ENCODE peak calls at places on chromosomes 4 and X, in six cellular contexts. One of them, this sample, is unnamed.

GRCh38 chr4:79467246-79467932 is 59.4 kb upstream of the GK2 start:
- DNase-seq in myocyte: no peak
- DNase-seq in transverse colon: no peak
- DNase-seq in immature natural killer cell: no peak
- DNase-seq in posterior cingulate gyrus: no peak
- DNase-seq in cardiac muscle cell: no peak
- DNase-seq in this sample: no peak

GRCh38 chr4:70559216-70559830 is 32.7 kb upstream of the AMBN start:
- DNase-seq in myocyte: peak; percentile 68
- DNase-seq in transverse colon: peak; percentile 28
- DNase-seq in immature natural killer cell: peak; percentile 17
- DNase-seq in posterior cingulate gyrus: no peak
- DNase-seq in cardiac muscle cell: peak; percentile 59
- DNase-seq in this sample: peak; percentile 51

GRCh38 chrX:96710031-96710430 is 25.4 kb downstream of the DIAPH2 start:
- DNase-seq in myocyte: no peak
- DNase-seq in transverse colon: no peak
- DNase-seq in immature natural killer cell: no peak
- DNase-seq in posterior cingulate gyrus: no peak
- DNase-seq in cardiac muscle cell: no peak
- DNase-seq in this sample: no peak

GRCh38 chr4:18292411-18292810 is 270.9 kb upstream of the LCORL start:
- DNase-seq in myocyte: no peak
- DNase-seq in transverse colon: no peak
- DNase-seq in immature natural killer cell: no peak
- DNase-seq in posterior cingulate gyrus: no peak
- DNase-seq in cardiac muscle cell: no peak
- DNase-seq in this sample: no peak

GRCh38 chr4:184237612-184238011 is 19.9 kb upstream of the ENPP6 start:
- DNase-seq in myocyte: no peak
- DNase-seq in transverse colon: no peak
- DNase-seq in immature natural killer cell: peak; percentile 5
- DNase-seq in posterior cingulate gyrus: no peak
- DNase-seq in cardiac muscle cell: no peak
- DNase-seq in this sample: no peak

GRCh38 chr4:99462875-99463464 is 27.8 kb upstream of the ADH7 start:
- DNase-seq in myocyte: peak; percentile 78
- DNase-seq in transverse colon: peak; percentile 63
- DNase-seq in immature natural killer cell: peak; percentile 40
- DNase-seq in posterior cingulate gyrus: peak; percentile 84
- DNase-seq in cardiac muscle cell: peak; percentile 76
- DNase-seq in this sample: peak; percentile 55

GRCh38 chr4:164540987-164541386 is 212.9 kb upstream of the SMIM31 start:
- DNase-seq in myocyte: no peak
- DNase-seq in transverse colon: no peak
- DNase-seq in immature natural killer cell: no peak
- DNase-seq in posterior cingulate gyrus: no peak
- DNase-seq in cardiac muscle cell: no peak
- DNase-seq in this sample: no peak

GRCh38 chr4:30600246-30600645 is 119.9 kb upstream of the PCDH7 start:
- DNase-seq in myocyte: no peak
- DNase-seq in transverse colon: no peak
- DNase-seq in immature natural killer cell: no peak
- DNase-seq in posterior cingulate gyrus: no peak
- DNase-seq in cardiac muscle cell: no peak
- DNase-seq in this sample: peak; percentile 11

GRCh38 chr4:139720806-139721205 is 55.2 kb downstream of the MGST2 start:
- DNase-seq in myocyte: no peak
- DNase-seq in transverse colon: no peak
- DNase-seq in immature natural killer cell: no peak
- DNase-seq in posterior cingulate gyrus: no peak
- DNase-seq in cardiac muscle cell: no peak
- DNase-seq in this sample: peak; percentile 35

GRCh38 chr4:3322059-3322550 is 29.3 kb downstream of the RGS12 start:
- DNase-seq in myocyte: no peak
- DNase-seq in transverse colon: no peak
- DNase-seq in immature natural killer cell: no peak
- DNase-seq in posterior cingulate gyrus: no peak
- DNase-seq in cardiac muscle cell: peak; percentile 72
- DNase-seq in this sample: peak; percentile 45

GRCh38 chrX:132001127-132001526 is 22.0 kb upstream of the STK26 start:
- DNase-seq in myocyte: no peak
- DNase-seq in transverse colon: no peak
- DNase-seq in immature natural killer cell: no peak
- DNase-seq in posterior cingulate gyrus: no peak
- DNase-seq in cardiac muscle cell: no peak
- DNase-seq in this sample: no peak

GRCh38 chr4:169270156-169270809 is 473 bp downstream of the SH3RF1 start:
- DNase-seq in myocyte: peak; percentile 65
- DNase-seq in transverse colon: peak; percentile 69
- DNase-seq in immature natural killer cell: peak; percentile 27
- DNase-seq in posterior cingulate gyrus: peak; percentile 87
- DNase-seq in cardiac muscle cell: peak; percentile 65
- DNase-seq in this sample: peak; percentile 63

GRCh38 chr4:146124023-146124680 is 51.4 kb upstream of the LSM6 start:
- DNase-seq in myocyte: no peak
- DNase-seq in transverse colon: no peak
- DNase-seq in immature natural killer cell: no peak
- DNase-seq in posterior cingulate gyrus: no peak
- DNase-seq in cardiac muscle cell: no peak
- DNase-seq in this sample: no peak

GRCh38 chrX:96689951-96690350 is 5.3 kb downstream of the DIAPH2 start:
- DNase-seq in myocyte: no peak
- DNase-seq in transverse colon: no peak
- DNase-seq in immature natural killer cell: no peak
- DNase-seq in posterior cingulate gyrus: no peak
- DNase-seq in cardiac muscle cell: no peak
- DNase-seq in this sample: no peak

GRCh38 chr4:3196670-3197359 is 52.1 kb upstream of the MSANTD1 start:
- DNase-seq in myocyte: no peak
- DNase-seq in transverse colon: no peak
- DNase-seq in immature natural killer cell: peak; percentile 35
- DNase-seq in posterior cingulate gyrus: no peak
- DNase-seq in cardiac muscle cell: no peak
- DNase-seq in this sample: no peak

GRCh38 chr4:66691101-66691500 is 854.2 kb downstream of the CENPC start:
- DNase-seq in myocyte: no peak
- DNase-seq in transverse colon: no peak
- DNase-seq in immature natural killer cell: no peak
- DNase-seq in posterior cingulate gyrus: no peak
- DNase-seq in cardiac muscle cell: no peak
- DNase-seq in this sample: no peak

GRCh38 chr4:94978904-94979303 is 221.1 kb downstream of the BMPR1B start:
- DNase-seq in myocyte: peak; percentile 53
- DNase-seq in transverse colon: no peak
- DNase-seq in immature natural killer cell: no peak
- DNase-seq in posterior cingulate gyrus: no peak
- DNase-seq in cardiac muscle cell: no peak
- DNase-seq in this sample: no peak

GRCh38 chr4:83011779-83012630 is 1.4 kb upstream of the LIN54 start:
- DNase-seq in myocyte: peak; percentile 28
- DNase-seq in transverse colon: peak; percentile 37
- DNase-seq in immature natural killer cell: no peak
- DNase-seq in posterior cingulate gyrus: peak; percentile 80
- DNase-seq in cardiac muscle cell: peak; percentile 59
- DNase-seq in this sample: peak; percentile 42

GRCh38 chr4:72136429-72136828 is 104.6 kb downstream of the NPFFR2 start:
- DNase-seq in myocyte: no peak
- DNase-seq in transverse colon: no peak
- DNase-seq in immature natural killer cell: no peak
- DNase-seq in posterior cingulate gyrus: no peak
- DNase-seq in cardiac muscle cell: peak; percentile 14
- DNase-seq in this sample: no peak

GRCh38 chr4:42633605-42634388 is 23.1 kb downstream of the ATP8A1 start:
- DNase-seq in myocyte: no peak
- DNase-seq in transverse colon: no peak
- DNase-seq in immature natural killer cell: no peak
- DNase-seq in posterior cingulate gyrus: no peak
- DNase-seq in cardiac muscle cell: no peak
- DNase-seq in this sample: no peak

GRCh38 chr4:101065935-101066485 is 281.3 kb downstream of the PPP3CA start:
- DNase-seq in myocyte: no peak
- DNase-seq in transverse colon: no peak
- DNase-seq in immature natural killer cell: no peak
- DNase-seq in posterior cingulate gyrus: no peak
- DNase-seq in cardiac muscle cell: no peak
- DNase-seq in this sample: no peak

GRCh38 chrX:148984238-148984637 is 483.8 kb downstream of the AFF2 start:
- DNase-seq in myocyte: no peak
- DNase-seq in transverse colon: no peak
- DNase-seq in immature natural killer cell: no peak
- DNase-seq in posterior cingulate gyrus: no peak
- DNase-seq in cardiac muscle cell: no peak
- DNase-seq in this sample: no peak

GRCh38 chrX:118520206-118520857 is 24.7 kb downstream of the DOCK11 start:
- DNase-seq in myocyte: no peak
- DNase-seq in transverse colon: no peak
- DNase-seq in immature natural killer cell: no peak
- DNase-seq in posterior cingulate gyrus: no peak
- DNase-seq in cardiac muscle cell: no peak
- DNase-seq in this sample: peak; percentile 74

GRCh38 chr4:102625232-102625930 is 124.2 kb downstream of the NFKB1 start:
- DNase-seq in myocyte: peak; percentile 42
- DNase-seq in transverse colon: peak; percentile 42
- DNase-seq in immature natural killer cell: peak; percentile 74
- DNase-seq in posterior cingulate gyrus: no peak
- DNase-seq in cardiac muscle cell: peak; percentile 50
- DNase-seq in this sample: peak; percentile 73

GRCh38 chr4:181959121-181959520 is 284.1 kb upstream of the TENM3 start:
- DNase-seq in myocyte: peak; percentile 85
- DNase-seq in transverse colon: no peak
- DNase-seq in immature natural killer cell: no peak
- DNase-seq in posterior cingulate gyrus: no peak
- DNase-seq in cardiac muscle cell: peak; percentile 53
- DNase-seq in this sample: peak; percentile 87

GRCh38 chrX:47815901-47816845 is 20.5 kb upstream of the ZNF81 start:
- DNase-seq in myocyte: peak; percentile 16
- DNase-seq in transverse colon: peak; percentile 49
- DNase-seq in immature natural killer cell: no peak
- DNase-seq in posterior cingulate gyrus: no peak
- DNase-seq in cardiac muscle cell: no peak
- DNase-seq in this sample: peak; percentile 8

GRCh38 chrX:43592597-43592996 is 63.5 kb upstream of the MAOA start:
- DNase-seq in myocyte: no peak
- DNase-seq in transverse colon: no peak
- DNase-seq in immature natural killer cell: no peak
- DNase-seq in posterior cingulate gyrus: no peak
- DNase-seq in cardiac muscle cell: no peak
- DNase-seq in this sample: no peak

GRCh38 chr4:139745111-139745639 is 79.6 kb downstream of the MGST2 start:
- DNase-seq in myocyte: no peak
- DNase-seq in transverse colon: no peak
- DNase-seq in immature natural killer cell: no peak
- DNase-seq in posterior cingulate gyrus: no peak
- DNase-seq in cardiac muscle cell: no peak
- DNase-seq in this sample: no peak

GRCh38 chr4:23068756-23069155 is 376.0 kb downstream of the GBA3 start:
- DNase-seq in myocyte: no peak
- DNase-seq in transverse colon: no peak
- DNase-seq in immature natural killer cell: no peak
- DNase-seq in posterior cingulate gyrus: no peak
- DNase-seq in cardiac muscle cell: no peak
- DNase-seq in this sample: peak; percentile 1

GRCh38 chr4:107647591-107647990 is 72.4 kb downstream of the PAPSS1 start:
- DNase-seq in myocyte: peak; percentile 73
- DNase-seq in transverse colon: no peak
- DNase-seq in immature natural killer cell: no peak
- DNase-seq in posterior cingulate gyrus: no peak
- DNase-seq in cardiac muscle cell: no peak
- DNase-seq in this sample: peak; percentile 16

GRCh38 chr4:7481227-7481626 is 46.5 kb upstream of the PSAPL1 start:
- DNase-seq in myocyte: no peak
- DNase-seq in transverse colon: no peak
- DNase-seq in immature natural killer cell: no peak
- DNase-seq in posterior cingulate gyrus: no peak
- DNase-seq in cardiac muscle cell: no peak
- DNase-seq in this sample: no peak

GRCh38 chr4:26476545-26476944 is 13.7 kb downstream of the CCKAR start:
- DNase-seq in myocyte: peak; percentile 86
- DNase-seq in transverse colon: no peak
- DNase-seq in immature natural killer cell: no peak
- DNase-seq in posterior cingulate gyrus: no peak
- DNase-seq in cardiac muscle cell: no peak
- DNase-seq in this sample: no peak

This sample was measured in foreskin fibroblast.